ENCODE peak calls at places on chromosomes 12 and 14, in eight cellular contexts. N, D, I, L, Z, F, W and R are unnamed samples.

GRCh38 chr12:22459872-22460490 is 84.4 kb downstream of the C2CD5 start:
- DNase-seq in L (no peak), D (no peak), I (peak), N (no peak), Z (no peak), F (peak), W (peak), R (no peak)

GRCh38 chr14:93007225-93007997 is 84.5 kb downstream of the CHGA start:
- DNase-seq in I (no peak), N (no peak), F (peak), D (no peak), W (no peak), Z (peak), L (no peak), R (peak)

GRCh38 chr14:34234258-34234657 is 227.8 kb downstream of the SPTSSA start:
- DNase-seq in W (no peak), L (no peak), D (no peak), I (no peak), N (no peak), F (no peak), Z (no peak), R (no peak)

GRCh38 chr12:31591308-31591901 is 469 bp upstream of the DENND5B start:
- DNase-seq in F (peak), L (no peak), Z (no peak), N (no peak), D (no peak), W (peak), I (no peak), R (no peak)

GRCh38 chr14:32078030-32078793 is 1.1 kb downstream of the ARHGAP5 start:
- DNase-seq in W (peak), N (no peak), Z (peak), I (no peak), L (no peak), F (peak), D (no peak), R (no peak)

GRCh38 chr14:104326848-104327247 is 188.5 kb downstream of the KIF26A start:
- DNase-seq in Z (peak), W (no peak), N (no peak), F (no peak), I (no peak), L (no peak), D (no peak), R (no peak)

GRCh38 chr14:94048676-94049624 is 22.8 kb downstream of the OTUB2 start:
- DNase-seq in I (peak), L (peak), Z (peak), W (no peak), D (no peak), N (no peak), F (no peak), R (no peak)

GRCh38 chr14:50666772-50667490 is 1.2 kb downstream of the SAV1 start:
- DNase-seq in I (no peak), F (peak), Z (peak), L (no peak), D (no peak), N (no peak), W (peak), R (peak)

GRCh38 chr14:106372870-106373657 is 846.7 kb downstream of the TMEM121 start:
- DNase-seq in W (no peak), I (no peak), F (no peak), N (no peak), Z (no peak), D (no peak), L (peak), R (peak)

GRCh38 chr14:73977896-73978295 is 27.8 kb downstream of the COQ6 start:
- DNase-seq in W (no peak), N (no peak), Z (no peak), D (no peak), I (no peak), F (peak), L (no peak), R (no peak)

GRCh38 chr12:50088577-50089335 is 3.6 kb downstream of the SMARCD1 start:
- DNase-seq in D (no peak), Z (no peak), W (peak), F (peak), I (no peak), L (peak), N (no peak), R (peak)

GRCh38 chr12:39122562-39123204 is 217.3 kb upstream of the CPNE8 start:
- DNase-seq in D (no peak), L (no peak), I (no peak), W (no peak), N (peak), F (no peak), Z (no peak), R (no peak)

GRCh38 chr12:118763239-118763638 is 218.1 kb upstream of the SRRM4 start:
- DNase-seq in N (no peak), F (no peak), I (no peak), Z (no peak), D (no peak), W (no peak), L (no peak), R (no peak)

GRCh38 chr12:130713581-130713991 is 2.5 kb downstream of the RIMBP2 start:
- DNase-seq in F (no peak), Z (no peak), D (no peak), L (peak), W (no peak), N (no peak), I (no peak), R (no peak)

GRCh38 chr12:111268738-111269572 is 99.9 kb downstream of the PHETA1 start:
- DNase-seq in W (no peak), D (no peak), N (peak), L (no peak), F (no peak), I (no peak), Z (no peak), R (no peak)

GRCh38 chr12:51075390-51075789 is 8.0 kb downstream of the CSRNP2 start:
- DNase-seq in N (no peak), D (no peak), F (no peak), W (no peak), L (no peak), I (no peak), Z (no peak), R (no peak)

GRCh38 chr12:45329702-45330101 is 113.8 kb downstream of the ANO6 start:
- DNase-seq in D (no peak), F (no peak), Z (no peak), L (no peak), N (no peak), W (no peak), I (no peak), R (no peak)

GRCh38 chr14:23307687-23308644 is 1.3 kb downstream of the BCL2L2 start:
- DNase-seq in I (no peak), D (no peak), L (no peak), Z (no peak), F (no peak), N (no peak), W (no peak), R (peak)
- H3K4me3 ChIP-seq in I (peak), D (peak), L (peak), Z (peak), F (peak), N (no peak), W (peak), R (peak)

DNA sequence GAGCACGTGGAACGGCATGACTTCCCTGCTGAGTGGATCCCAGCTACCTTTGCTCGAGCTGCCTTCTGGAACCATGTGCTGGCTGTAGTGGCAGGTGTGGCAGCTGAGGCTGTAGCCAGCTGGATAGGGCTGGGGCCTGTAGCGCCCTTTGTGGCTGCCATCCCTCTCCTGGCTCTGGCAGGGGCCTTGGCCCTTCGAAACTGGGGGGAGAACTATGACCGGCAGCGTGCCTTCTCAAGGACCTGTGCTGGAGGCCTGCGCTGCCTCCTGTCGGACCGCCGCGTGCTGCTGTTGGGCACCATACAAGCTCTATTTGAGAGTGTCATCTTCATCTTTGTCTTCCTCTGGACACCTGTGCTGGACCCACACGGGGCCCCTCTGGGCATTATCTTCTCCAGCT is 14.8 kb upstream of the ESPL1 start:
- DNase-seq in N (no peak), Z (no peak), L (no peak), F (no peak), I (no peak), W (no peak), D (no peak), R (no peak)
- H3K4me3 ChIP-seq in N (no peak), Z (no peak), L (peak), F (no peak), I (peak), W (no peak), D (peak), R (no peak)

GRCh38 chr14:23452237-23452636 is 16.8 kb upstream of the MYH7 start:
- DNase-seq in L (no peak), W (no peak), N (no peak), Z (no peak), D (no peak), I (no peak), F (no peak), R (no peak)
- H3K4me3 ChIP-seq in L (no peak), W (no peak), N (no peak), Z (no peak), D (no peak), I (no peak), F (no peak), R (no peak)

DNA sequence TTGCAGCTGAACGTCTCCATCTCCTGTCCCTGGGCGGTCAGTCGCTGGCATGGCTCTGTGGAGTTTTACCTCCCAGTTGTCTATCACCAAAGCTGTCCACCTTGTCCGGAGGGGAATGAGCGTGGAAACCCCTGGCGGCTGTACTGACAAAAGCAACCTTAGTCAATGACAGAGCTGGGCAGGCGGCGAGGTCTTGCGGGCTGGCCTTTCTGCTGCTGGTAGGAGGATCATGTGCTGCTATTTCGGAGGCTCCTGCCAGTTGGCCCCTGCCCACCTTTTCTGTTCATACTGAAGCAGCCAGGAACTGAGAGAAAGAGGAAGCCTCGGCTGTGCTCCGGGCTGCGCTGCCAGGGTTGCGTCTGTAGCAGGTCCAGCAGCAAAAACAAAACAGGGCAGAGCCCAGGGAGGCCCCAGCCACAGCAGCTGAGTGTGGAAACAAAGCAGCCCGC is 57.7 kb downstream of the HMGA2 start:
- DNase-seq in W (peak), D (no peak), L (peak), F (peak), N (no peak), Z (peak), I (no peak), R (peak)
- H3K4me3 ChIP-seq in W (no peak), D (peak), L (peak), F (peak), N (no peak), Z (peak), I (no peak), R (no peak)

GRCh38 chr14:68967459-68967940 is 11.6 kb downstream of the ACTN1 start:
- DNase-seq in F (no peak), I (no peak), Z (no peak), L (peak), W (no peak), N (no peak), D (no peak), R (no peak)
- H3K4me3 ChIP-seq in F (no peak), I (no peak), Z (no peak), L (no peak), W (no peak), N (no peak), D (no peak), R (no peak)